ENCODE peak calls at places on chromosomes 12 and 14, in five cellular contexts. F, W, V, U and O are unnamed samples.

GRCh38 chr12:95473440-95473946 is 459 bp upstream of the METAP2 start:
- DNase-seq in V (peak; percentile 71), W (no peak), F (no peak), U (no peak), O (no peak)

GRCh38 chr12:25322918-25323773 is 72.4 kb upstream of the KRAS start:
- DNase-seq in W (no peak), U (peak; percentile 9), V (peak; percentile 45), F (no peak), O (no peak)

GRCh38 chr14:26255213-26255612 is 342.6 kb downstream of the NOVA1 start:
- DNase-seq in U (no peak), V (no peak), W (no peak), F (no peak), O (no peak)

GRCh38 chr12:103832048-103832798 is 8.8 kb downstream of the NT5DC3 start:
- DNase-seq in F (no peak), U (no peak), W (no peak), V (no peak), O (no peak)

GRCh38 chr12:85835417-85835809 is 796 bp downstream of the RASSF9 start:
- DNase-seq in W (no peak), U (no peak), V (no peak), F (no peak), O (no peak)

GRCh38 chr14:90693413-90693812 is 122.8 kb downstream of the TTC7B start:
- DNase-seq in F (no peak), W (no peak), U (no peak), V (no peak), O (no peak)

GRCh38 chr12:92193063-92193462 is 47.4 kb upstream of the BTG1 start:
- DNase-seq in F (no peak), U (no peak), V (no peak), W (no peak), O (no peak)

GRCh38 chr12:48686037-48686595 is 4.1 kb upstream of the KANSL2 start:
- DNase-seq in V (no peak), F (no peak), W (no peak), U (no peak), O (no peak)

GRCh38 chr12:1591029-1591428 is 3.4 kb downstream of the FBXL14 start:
- DNase-seq in F (no peak), U (peak; percentile 43), V (no peak), W (no peak), O (no peak)

GRCh38 chr12:102891756-102892155 is 25.3 kb downstream of the PAH start:
- DNase-seq in U (no peak), V (no peak), F (no peak), W (no peak), O (peak; percentile 49)

GRCh38 chr12:42981379-42981778 is 391.8 kb upstream of the PRICKLE1 start:
- DNase-seq in F (no peak), W (no peak), V (no peak), U (no peak), O (no peak)

GRCh38 chr14:68633131-68633991 is 159.5 kb downstream of the ZFP36L1 start:
- DNase-seq in U (no peak), V (no peak), F (peak; percentile 72), W (peak; percentile 80), O (peak; percentile 30)

GRCh38 chr14:58085877-58086276 is 66.1 kb downstream of the ARMH4 start:
- DNase-seq in W (no peak), V (no peak), U (no peak), F (no peak), O (no peak)

GRCh38 chr14:38705220-38705619 is 397.8 kb downstream of the SEC23A start:
- DNase-seq in V (no peak), F (no peak), W (no peak), U (no peak), O (no peak)

GRCh38 chr12:10102322-10102721 is 3.5 kb upstream of the CLEC1A start:
- DNase-seq in F (no peak), V (no peak), W (no peak), U (no peak), O (no peak)

GRCh38 chr14:36514278-36515104 is 5.5 kb downstream of the NKX2-1 start:
- DNase-seq in U (no peak), V (no peak), F (no peak), W (no peak), O (peak; percentile 77)

GRCh38 chr12:55721601-55722213 is 1.5 kb downstream of the RDH5 start:
- DNase-seq in F (no peak), U (no peak), W (no peak), V (no peak), O (no peak)

GRCh38 chr12:111393700-111394275 is 11.9 kb upstream of the SH2B3 start:
- DNase-seq in W (peak; percentile 83), U (no peak), V (no peak), F (no peak), O (peak; percentile 58)

GRCh38 chr12:12807970-12808702 is 5.0 kb upstream of the DDX47 start:
- DNase-seq in U (peak; percentile 84), V (peak; percentile 30), F (no peak), W (peak; percentile 71), O (no peak)

GRCh38 chr12:29104495-29104894 is 44.6 kb upstream of the FAR2 start:
- DNase-seq in W (no peak), U (peak; percentile 9), V (no peak), F (no peak), O (no peak)

GRCh38 chr12:12976366-12976765 is 23.7 kb downstream of the HEBP1 start:
- DNase-seq in U (no peak), V (no peak), W (peak; percentile 70), F (no peak), O (no peak)

GRCh38 chr14:50839696-50840095 is 8.7 kb upstream of the NIN start:
- DNase-seq in W (no peak), U (no peak), F (no peak), V (no peak), O (no peak)

GRCh38 chr12:45415393-45415817 is 199.5 kb downstream of the ANO6 start:
- DNase-seq in U (no peak), F (no peak), V (no peak), W (peak; percentile 64), O (no peak)

GRCh38 chr12:27513155-27513824 is 10.7 kb upstream of the PPFIBP1 start:
- DNase-seq in U (no peak), W (no peak), F (no peak), V (no peak), O (no peak)

GRCh38 chr14:105343194-105343593 is 28.6 kb downstream of the PACS2 start:
- DNase-seq in U (no peak), V (no peak), W (no peak), F (no peak), O (no peak)

GRCh38 chr14:100440207-100440631 is 117.1 kb downstream of the SLC25A47 start:
- DNase-seq in F (no peak), W (peak; percentile 79), V (peak; percentile 76), U (peak; percentile 38), O (peak; percentile 84)
- H3K27ac ChIP-seq in F (peak overlapping the region; percentile 46), W (no peak overlapping the region), V (peak overlapping the region; percentile 57), U (peak overlapping the region; percentile 35), O (peak overlapping the region; percentile 33)

GRCh38 chr14:76918176-76918750 is 92.1 kb downstream of the LRRC74A start:
- DNase-seq in V (no peak), W (peak; percentile 94), U (no peak), F (no peak), O (peak; percentile 78)

GRCh38 chr14:76918751-76919421 is 92.7 kb downstream of the LRRC74A start:
- DNase-seq in W (peak; percentile 99), V (peak; percentile 96), U (no peak), F (no peak), O (peak; percentile 91)

GRCh38 chr14:76917759-76918175 is 91.6 kb downstream of the LRRC74A start:
- DNase-seq in F (no peak), W (peak; percentile 88), V (peak; percentile 55), U (no peak), O (peak; percentile 65)

GRCh38 chr14:76919431-76919810 is 93.2 kb downstream of the LRRC74A start:
- DNase-seq in F (no peak), U (no peak), W (no peak), V (no peak), O (peak; percentile 51)

DNA sequence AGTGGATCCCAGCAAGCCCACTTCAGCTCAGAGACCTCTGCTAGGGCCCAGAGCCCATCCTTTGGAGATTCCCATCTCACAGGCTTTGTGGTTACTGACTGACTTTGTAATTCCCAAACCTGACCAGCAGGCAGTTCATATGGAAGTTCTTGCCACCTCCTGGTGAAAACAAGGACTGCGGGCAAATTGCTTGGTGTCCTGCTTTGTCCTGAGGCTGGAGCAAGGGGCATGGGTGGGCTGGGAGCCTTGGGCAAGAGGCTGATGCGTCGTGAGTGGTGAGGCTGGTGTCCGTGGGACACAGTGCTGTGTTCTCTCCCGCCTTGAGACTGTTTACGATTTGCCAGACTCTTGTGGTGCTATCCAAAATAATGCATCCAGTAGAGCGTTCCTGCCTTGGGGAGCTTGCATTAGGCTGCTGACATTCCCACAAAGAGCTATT is 91.0 kb downstream of the LRRC74A start:
- DNase-seq in F (no peak), W (peak; percentile 76), V (peak; percentile 73), U (no peak), O (peak; percentile 95)
- H3K4me1 ChIP-seq in F (peaks cover 80% of the 10 kb centered on the region), W (peaks cover 70% of the 10 kb centered on the region), V (peaks cover 54% of the 10 kb centered on the region), U (peaks cover 24% of the 10 kb centered on the region), O (peaks cover 13% of the 10 kb centered on the region)

GRCh38 chr14:21346532-21347135 is 37.2 kb downstream of the SUPT16H start:
- DNase-seq in V (no peak), F (no peak), W (no peak), U (no peak), O (no peak)

GRCh38 chr14:21356511-21356910 is 27.3 kb downstream of the SUPT16H start:
- DNase-seq in V (no peak), U (no peak), W (no peak), F (no peak), O (no peak)

GRCh38 chr14:21352587-21352986 is 31.2 kb downstream of the SUPT16H start:
- DNase-seq in U (no peak), F (no peak), W (no peak), V (no peak), O (no peak)

GRCh38 chr14:21347201-21347600 is 36.6 kb downstream of the SUPT16H start:
- DNase-seq in U (no peak), W (no peak), V (no peak), F (no peak), O (no peak)

DNA sequence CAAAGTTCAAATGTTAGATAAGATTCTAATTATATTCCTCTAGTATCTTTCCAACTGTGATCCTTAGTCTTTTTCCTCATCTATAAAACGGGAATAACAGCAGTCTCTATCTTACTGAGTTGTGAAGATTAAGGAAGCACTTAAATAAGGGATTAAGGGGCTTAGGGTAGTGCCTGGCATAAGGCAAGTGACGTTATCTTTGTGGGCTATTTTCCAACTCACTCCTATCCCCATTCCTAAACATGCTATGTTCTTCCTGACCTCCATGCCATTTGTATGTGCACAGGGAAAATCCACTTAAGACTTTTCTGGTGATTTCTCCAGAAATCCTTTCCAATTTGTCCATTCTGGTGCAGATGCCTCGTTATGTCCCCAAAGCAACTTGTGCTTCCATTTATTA is 33.3 kb downstream of the SUPT16H start:
- DNase-seq in W (no peak), F (no peak), V (no peak), U (no peak), O (no peak)
- H3K36me3 ChIP-seq in W (peaks cover 26% of the 10 kb centered on the region), F (no peaks in the 10 kb centered on the region), V (peaks cover 6% of the 10 kb centered on the region), U (peaks cover 29% of the 10 kb centered on the region), O (peaks cover 45% of the 10 kb centered on the region)

GRCh38 chr12:109524466-109525278 is 47.2 kb downstream of the UBE3B start:
- DNase-seq in W (no peak), F (no peak), U (no peak), V (no peak), O (no peak)

GRCh38 chr12:109523071-109523470 is 45.6 kb downstream of the UBE3B start:
- DNase-seq in F (no peak), U (no peak), V (no peak), W (no peak), O (peak; percentile 43)

GRCh38 chr12:109527489-109528123 is 45.7 kb downstream of the MMAB start:
- DNase-seq in U (no peak), F (no peak), W (no peak), V (no peak), O (no peak)

GRCh38 chr12:109523504-109523903 is 46.1 kb downstream of the UBE3B start:
- DNase-seq in V (no peak), U (no peak), W (no peak), F (no peak), O (peak; percentile 41)

GRCh38 chr12:109525279-109525585 is 47.8 kb downstream of the UBE3B start:
- DNase-seq in U (no peak), F (no peak), W (no peak), V (no peak), O (no peak)
- H3K27ac ChIP-seq in U (no peak overlapping the region), F (no peak overlapping the region), W (no peak overlapping the region), V (no peak overlapping the region), O (no peak overlapping the region)